ENCODE peak calls at places on chromosomes 7 and 10, in seven cellular contexts. P is sigmoid colon, N is tibial artery, R is transverse colon, E is body of pancreas, T is aorta, A is fibroblast of lung. U is an unnamed sample.

GRCh38 chr10:29925771-29926345 is 133.5 kb downstream of the JCAD start:
- DNase-seq in N (no peak), E (no peak), T (no peak), P (no peak), A (no peak), R (no peak), U (no peak)

GRCh38 chr10:14072541-14072940 is 258.2 kb downstream of the FRMD4A start:
- DNase-seq in A (no peak), T (no peak), E (no peak), R (no peak), P (no peak), N (no peak), U (no peak)

GRCh38 chr10:127977368-127978009 is 70.6 kb downstream of the PTPRE start:
- DNase-seq in A (peak), E (peak), T (peak), R (peak), N (peak), P (peak), U (peak)

GRCh38 chr10:37991655-37992054 is 15.2 kb upstream of the ZNF25 start:
- DNase-seq in P (no peak), E (no peak), R (no peak), T (no peak), A (no peak), N (no peak), U (no peak)

GRCh38 chr7:44977304-44977858 is 1.4 kb downstream of the MYO1G start:
- DNase-seq in E (no peak), T (peak), P (no peak), N (no peak), R (no peak), A (no peak), U (no peak)

GRCh38 chr7:55254596-55255500 is 110.3 kb upstream of the LANCL2 start:
- DNase-seq in P (peak), A (peak), R (peak), T (peak), N (peak), E (peak), U (peak)

GRCh38 chr10:117964528-117964927 is 82.2 kb downstream of the RAB11FIP2 start:
- DNase-seq in R (no peak), A (no peak), T (no peak), E (no peak), N (no peak), P (no peak), U (no peak)

GRCh38 chr7:131071786-131072504 is 255.7 kb upstream of the MKLN1 start:
- DNase-seq in N (no peak), A (peak), R (peak), E (peak), T (no peak), P (no peak), U (peak)

GRCh38 chr7:111483078-111483477 is 79.2 kb downstream of the IMMP2L start:
- DNase-seq in E (no peak), P (no peak), R (no peak), T (no peak), A (no peak), N (no peak), U (no peak)

GRCh38 chr10:124455441-124455840 is 5.6 kb upstream of the NKX1-2 start:
- DNase-seq in A (no peak), N (no peak), E (no peak), R (no peak), T (peak), P (no peak), U (no peak)

GRCh38 chr10:12769326-12770044 is 232.0 kb downstream of the CCDC3 start:
- DNase-seq in P (no peak), A (no peak), R (no peak), N (no peak), E (no peak), T (no peak), U (no peak)

GRCh38 chr10:75541411-75541810 is 110.0 kb downstream of the LRMDA start:
- DNase-seq in E (no peak), T (no peak), N (no peak), A (no peak), P (no peak), R (no peak), U (no peak)

GRCh38 chr7:140390466-140391190 is 7.7 kb downstream of the SLC37A3 start:
- DNase-seq in E (no peak), T (no peak), A (peak), N (peak), P (peak), R (no peak), U (no peak)

GRCh38 chr10:63346015-63346441 is 119.7 kb downstream of the JMJD1C start:
- DNase-seq in A (peak), N (no peak), R (no peak), P (no peak), T (no peak), E (no peak), U (no peak)

GRCh38 chr10:122323941-122324675 is 50.4 kb upstream of the PLEKHA1 start:
- DNase-seq in E (no peak), T (no peak), R (no peak), P (no peak), A (no peak), N (no peak), U (no peak)

GRCh38 chr7:1458676-1459511 is at the start of gene MICALL2:
- DNase-seq in E (peak), P (peak), N (peak), T (peak), A (peak), R (peak), U (peak)
- H3K27ac ChIP-seq in E (peak), P (peak), N (peak), T (peak), A (peak), R (peak), U (peak)

DNA sequence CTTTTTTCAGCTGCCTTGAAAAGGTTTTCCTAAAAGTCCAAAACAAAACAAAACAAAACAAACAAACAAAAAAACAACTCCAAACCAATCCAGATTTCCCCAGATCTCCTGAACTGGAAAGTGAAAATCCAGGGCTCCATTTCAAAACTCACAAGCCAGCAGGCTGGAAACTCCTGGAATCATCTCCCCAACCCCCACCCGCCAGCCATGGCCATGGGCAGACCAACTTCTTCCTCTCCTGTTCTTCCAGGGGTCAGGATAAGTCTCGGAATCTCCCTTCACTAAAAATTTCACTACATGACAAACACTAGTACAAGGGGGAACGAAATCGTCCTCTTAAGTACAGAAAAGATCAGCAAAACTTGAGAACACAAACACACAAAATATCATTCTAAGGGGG is 40.4 kb downstream of the GNA12 start:
- DNase-seq in T (no peak), E (no peak), R (no peak), P (peak), A (no peak), N (no peak), U (no peak)
- H3K4me3 ChIP-seq in T (no peak), E (no peak), R (no peak), P (no peak), A (no peak), N (no peak), U (no peak)

GRCh38 chr7:107994366-107994765 is 8.6 kb downstream of the LAMB1 start:
- DNase-seq in P (no peak), A (no peak), T (no peak), E (no peak), R (no peak), N (no peak), U (no peak)
- H3K27ac ChIP-seq in P (peak), A (no peak), T (no peak), E (peak), R (peak), N (no peak), U (no peak)

DNA sequence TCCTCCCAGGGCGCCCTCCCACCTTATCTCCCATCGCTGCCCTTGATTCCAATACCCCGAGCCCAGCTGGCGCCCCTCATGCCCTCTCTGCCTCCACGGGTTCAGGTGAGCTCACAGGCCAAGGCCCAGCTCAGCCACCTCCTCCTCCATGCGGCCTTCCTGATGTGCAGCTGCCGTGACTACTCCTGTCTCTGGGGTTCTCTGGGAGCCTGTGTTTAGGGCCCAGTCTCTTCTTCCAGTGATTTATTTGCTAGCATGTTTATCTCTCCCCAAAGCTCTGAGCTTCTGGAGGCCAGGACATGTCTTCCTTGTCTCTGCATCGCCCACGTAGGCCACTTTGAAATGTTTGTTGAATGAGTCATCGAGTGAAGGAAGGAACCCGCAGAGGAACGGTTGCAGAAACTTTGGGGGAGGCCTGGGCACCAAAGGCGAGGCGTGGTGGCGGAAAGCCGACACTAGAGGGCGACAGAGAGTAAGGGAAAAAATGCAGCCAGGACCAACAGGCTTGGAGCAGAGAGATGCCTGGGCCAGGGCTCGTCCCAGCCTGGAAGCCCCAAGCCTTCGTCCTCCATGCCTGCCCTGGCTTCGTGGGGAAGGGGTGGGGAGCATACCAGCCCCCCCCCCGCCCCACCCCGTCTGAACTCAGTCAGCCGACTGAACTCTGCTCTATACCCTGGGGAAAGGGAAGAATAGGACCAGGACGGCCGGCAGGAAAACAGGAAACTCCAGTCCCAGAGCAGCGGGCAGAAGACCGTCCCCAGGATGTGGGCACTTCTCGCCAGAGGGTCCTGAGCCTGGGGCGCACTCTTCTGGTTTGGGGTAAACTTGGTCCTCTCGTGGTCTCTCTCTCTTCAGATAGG is 10.9 kb upstream of the HSPB1 start:
- DNase-seq in P (peak), A (peak), R (peak), T (peak), E (peak), N (peak), U (peak)
- H3K4me3 ChIP-seq in P (peak), A (no peak), R (no peak), T (peak), E (no peak), N (peak), U (peak)

GRCh38 chr7:137871173-137871915 is 24.6 kb upstream of the DGKI start:
- DNase-seq in T (no peak), N (no peak), A (no peak), R (no peak), P (no peak), E (no peak), U (no peak)

GRCh38 chr7:137875746-137876145 is 29.0 kb upstream of the DGKI start:
- DNase-seq in T (no peak), R (no peak), P (no peak), E (no peak), N (no peak), A (no peak), U (no peak)

GRCh38 chr7:137873979-137874378 is 27.2 kb upstream of the DGKI start:
- DNase-seq in E (no peak), T (no peak), R (no peak), P (no peak), A (no peak), N (no peak), U (no peak)

GRCh38 chr7:137874390-137874789 is 27.6 kb upstream of the DGKI start:
- DNase-seq in P (no peak), A (peak), E (no peak), R (no peak), T (no peak), N (no peak), U (no peak)

DNA sequence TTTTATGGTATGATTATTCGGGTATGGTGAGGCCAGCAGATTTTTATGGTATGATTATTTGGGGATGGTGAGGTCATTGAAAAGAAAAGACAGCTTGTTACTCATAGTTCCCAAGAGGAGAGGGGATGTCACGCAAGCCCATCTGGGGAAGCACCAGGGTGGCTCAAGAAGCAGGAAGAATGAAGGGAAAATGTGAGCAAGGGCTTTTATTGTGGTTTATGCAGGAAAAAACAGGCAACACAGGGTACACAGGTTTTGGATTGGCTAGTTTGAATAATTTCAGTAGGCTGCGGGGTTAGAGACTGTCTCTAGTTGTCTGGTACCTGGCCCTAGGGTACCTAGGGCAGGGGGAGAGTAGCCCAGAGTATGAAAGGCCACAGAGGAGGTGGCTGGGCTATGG is 26.8 kb upstream of the DGKI start:
- DNase-seq in N (no peak), T (no peak), P (no peak), R (no peak), E (no peak), A (no peak), U (no peak)
- H3K27ac ChIP-seq in N (peak), T (no peak), P (no peak), R (no peak), E (no peak), A (peak), U (peak)